ENCODE peak calls at places on chromosomes 11 and 22, in five cellular contexts. O is HCT116, W is neural progenitor cell, F is lower lobe of right lung, B is SJSA1. J is an unnamed sample.

GRCh38 chr22:50699754-50700386 is 27.2 kb downstream of the SHANK3 start:
- DNase-seq in F (peak; percentile 24), O (no peak), B (no peak), W (peak; percentile 62), J (peak; percentile 40)

GRCh38 chr22:31944700-31945477 is 554 bp downstream of the YWHAH start:
- DNase-seq in B (peak; percentile 55), F (peak; percentile 49), W (no peak), O (no peak), J (no peak)

GRCh38 chr11:1516273-1517067 is 29.9 kb upstream of the MOB2 start:
- DNase-seq in F (peak; percentile 30), W (no peak), B (no peak), O (no peak), J (peak; percentile 45)

GRCh38 chr22:46335201-46336118 is at the start of gene TRMU:
- DNase-seq in B (peak; percentile 84), O (peak; percentile 60), W (peak; percentile 95), F (peak; percentile 93), J (no peak)

GRCh38 chr11:28537822-28538221 is 429.6 kb downstream of the METTL15 start:
- DNase-seq in W (no peak), O (no peak), B (no peak), F (no peak), J (no peak)

GRCh38 chr11:128806496-128807261 is 60.4 kb downstream of the KCNJ1 start:
- DNase-seq in B (no peak), F (no peak), W (no peak), O (no peak), J (no peak)

GRCh38 chr22:26746311-26746710 is 88.9 kb downstream of the MIAT start:
- DNase-seq in B (no peak), O (no peak), W (no peak), F (no peak), J (no peak)

GRCh38 chr11:128860571-128861361 is 6.3 kb downstream of the KCNJ1 start:
- DNase-seq in W (no peak), O (no peak), F (no peak), B (peak; percentile 63), J (no peak)

GRCh38 chr11:131824766-131825165 is 454.4 kb downstream of the NTM start:
- DNase-seq in B (no peak), O (no peak), F (no peak), W (no peak), J (no peak)

GRCh38 chr11:62879554-62879953 is 1.1 kb upstream of the SLC3A2 start:
- DNase-seq in W (no peak), O (no peak), B (no peak), F (no peak), J (no peak)

GRCh38 chr11:2325719-2326118 is 23.9 kb downstream of the TSPAN32 start:
- DNase-seq in B (no peak), O (no peak), W (no peak), F (no peak), J (no peak)

GRCh38 chr11:34680918-34681554 is 60.1 kb downstream of the EHF start:
- DNase-seq in B (peak; percentile 82), F (no peak), O (peak; percentile 86), W (no peak), J (no peak)

GRCh38 chr22:38890377-38890776 is 18.4 kb upstream of the CBX6 start:
- DNase-seq in W (no peak), F (no peak), B (no peak), O (no peak), J (no peak)

GRCh38 chr11:93895106-93895862 is 44.9 kb upstream of the VSTM5 start:
- DNase-seq in F (no peak), B (no peak), W (peak; percentile 84), O (peak; percentile 59), J (no peak)

GRCh38 chr11:55572548-55572947 is 620 bp downstream of the OR4C16 start:
- DNase-seq in F (no peak), O (no peak), B (no peak), W (no peak), J (no peak)

GRCh38 chr11:96396637-96397036 is 6.8 kb downstream of the JRKL start:
- DNase-seq in O (no peak), F (no peak), B (no peak), W (no peak), J (no peak)

GRCh38 chr11:127950162-127950561 is 637.2 kb downstream of the ETS1 start:
- DNase-seq in B (no peak), W (no peak), O (no peak), F (no peak), J (no peak)

GRCh38 chr11:28673687-28674431 is 565.7 kb downstream of the METTL15 start:
- DNase-seq in B (no peak), O (peak; percentile 54), F (no peak), W (no peak), J (no peak)

GRCh38 chr11:111460340-111460739 is 51.8 kb downstream of the BTG4 start:
- DNase-seq in B (no peak), F (no peak), W (no peak), O (no peak), J (no peak)

GRCh38 chr22:22896601-22897000 is 9.0 kb downstream of the IGLL5 start:
- DNase-seq in B (no peak), W (no peak), O (no peak), F (no peak), J (no peak)

GRCh38 chr11:75429902-75430691 is 2.9 kb downstream of the KLHL35 start:
- DNase-seq in W (peak; percentile 87), B (peak; percentile 49), O (no peak), F (peak; percentile 85), J (no peak)

GRCh38 chr22:40385041-40385782 is 14.8 kb downstream of the SGSM3 start:
- DNase-seq in O (no peak), B (no peak), W (no peak), F (no peak), J (no peak)

GRCh38 chr11:1017269-1018005 is 19.1 kb downstream of the MUC6 start:
- DNase-seq in W (no peak), B (no peak), O (no peak), F (no peak), J (peak; percentile 89)

GRCh38 chr11:1777737-1778136 is 14.0 kb upstream of the CTSD start:
- DNase-seq in F (no peak), W (no peak), B (no peak), O (no peak), J (no peak)

GRCh38 chr22:45966320-45966891 is 10.6 kb downstream of the WNT7B start:
- DNase-seq in W (no peak), B (no peak), F (no peak), O (no peak), J (no peak)

DNA sequence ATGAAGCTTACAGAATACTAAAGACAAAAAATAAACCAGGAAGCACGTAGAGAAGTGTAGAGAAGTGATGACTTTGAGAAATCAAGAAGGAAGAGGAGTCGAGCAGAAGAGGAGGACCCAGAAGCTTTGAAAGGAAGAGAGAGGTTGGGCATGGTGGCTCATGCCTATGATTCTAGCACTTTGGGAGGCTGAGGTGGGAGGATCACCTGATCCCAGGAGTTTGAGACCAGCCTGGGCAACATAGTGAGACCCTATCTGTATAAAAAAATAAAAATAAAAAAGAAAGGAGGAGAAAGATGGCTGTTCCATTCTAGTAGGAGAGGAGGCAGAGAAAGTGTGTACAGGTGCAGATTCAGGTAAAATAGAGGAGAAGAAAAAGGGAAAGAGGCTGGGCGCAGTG is 17.2 kb upstream of the SYVN1 start:
- DNase-seq in F (no peak), W (no peak), B (no peak), O (no peak), J (no peak)
- H3K27ac ChIP-seq in F (peak overlapping the region; percentile 72), W (no peak overlapping the region), B (no peak overlapping the region), O (peak overlapping the region; percentile 89), J (no peak overlapping the region)

GRCh38 chr11:119048644-119049043 is 8.4 kb downstream of the HYOU1 start:
- DNase-seq in O (no peak), B (no peak), W (no peak), F (no peak), J (no peak)
- H3K27ac ChIP-seq in O (no peak overlapping the region), B (no peak overlapping the region), W (no peak overlapping the region), F (no peak overlapping the region), J (no peak overlapping the region)

DNA sequence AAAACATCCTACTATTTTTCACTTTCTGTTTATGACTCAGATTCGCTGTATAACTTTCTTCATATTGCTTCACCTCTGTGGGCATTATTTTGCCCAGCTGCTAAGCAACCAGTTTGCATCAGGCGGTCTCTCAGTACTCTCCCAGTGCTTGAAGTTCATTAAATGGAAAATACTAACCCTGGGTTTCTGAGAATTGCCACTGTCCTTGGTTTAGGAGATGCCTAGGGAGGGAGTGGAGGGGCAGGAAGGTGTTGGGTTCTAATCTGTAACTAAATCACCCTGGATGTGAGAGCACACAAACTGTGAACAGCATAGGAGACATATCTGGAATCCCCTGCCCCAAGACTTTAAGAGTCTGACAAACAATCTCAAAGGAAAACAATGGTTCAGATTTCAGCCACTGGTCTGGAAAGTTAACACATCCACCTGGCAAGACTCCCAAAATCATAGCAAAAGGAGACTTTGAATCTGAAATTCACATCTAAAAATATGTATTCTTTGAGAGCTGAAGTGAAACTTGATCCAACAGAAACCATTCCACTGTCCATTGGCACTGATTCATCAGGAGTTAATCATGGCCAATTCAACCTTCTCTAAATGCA is 540.0 kb downstream of the SOX6 start:
- DNase-seq in F (no peak), O (no peak), W (no peak), B (no peak), J (no peak)
- H3K27ac ChIP-seq in F (peak overlapping the region; percentile 68), O (no peak overlapping the region), W (no peak overlapping the region), B (peak overlapping the region; percentile 35), J (peak overlapping the region; percentile 83)

GRCh38 chr11:69050592-69051380 is 2.1 kb downstream of the TPCN2 start:
- DNase-seq in W (no peak), F (no peak), O (no peak), B (no peak), J (no peak)
- H3K27ac ChIP-seq in W (no peak overlapping the region), F (no peak overlapping the region), O (no peak overlapping the region), B (no peak overlapping the region), J (no peak overlapping the region)

DNA sequence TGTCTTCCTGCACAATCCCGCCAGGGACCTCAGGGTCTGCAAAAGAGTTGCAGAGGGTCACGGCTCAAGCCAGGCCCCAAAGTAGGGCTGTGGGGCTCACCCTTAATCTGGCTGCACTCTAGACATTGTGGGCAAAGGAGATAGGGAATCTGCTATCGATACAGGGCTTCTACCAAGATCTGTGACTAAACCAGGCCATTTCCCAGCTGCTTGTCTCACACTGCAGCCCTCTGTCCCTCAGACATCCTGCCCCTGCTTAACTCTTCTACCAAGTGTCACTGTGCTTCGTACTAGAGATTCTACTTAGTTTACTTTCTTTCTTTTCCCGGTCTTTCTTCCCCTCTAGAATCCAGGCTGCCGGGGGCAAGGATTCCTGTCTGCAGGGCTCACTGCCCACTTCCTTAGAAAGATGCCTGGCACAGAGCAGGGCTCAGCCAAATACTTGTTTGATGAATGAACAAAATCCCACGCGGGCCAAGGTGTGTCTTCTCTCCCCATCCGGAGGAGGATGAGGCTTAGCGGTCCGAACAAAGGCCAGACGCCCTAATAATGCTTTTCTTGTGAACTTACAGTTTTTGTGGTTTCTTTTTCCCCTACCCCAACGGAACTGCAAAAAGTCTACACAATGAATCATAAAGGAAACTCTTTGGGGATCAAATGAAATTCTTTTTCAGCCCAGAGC is 61.3 kb upstream of the ANO1 start:
- DNase-seq in F (no peak), W (no peak), O (peak; percentile 76), B (peak; percentile 96), J (peak; percentile 93)
- H3K27ac ChIP-seq in F (no peak overlapping the region), W (no peak overlapping the region), O (peak overlapping the region; percentile 57), B (peak overlapping the region; percentile 74), J (peak overlapping the region; percentile 97)

GRCh38 chr11:57823859-57824258 is 62.3 kb downstream of the CTNND1 start:
- DNase-seq in F (no peak), O (no peak), B (no peak), W (no peak), J (no peak)
- H3K27ac ChIP-seq in F (no peak overlapping the region), O (no peak overlapping the region), B (no peak overlapping the region), W (no peak overlapping the region), J (no peak overlapping the region)

GRCh38 chr11:65709661-65710060 is 2.4 kb upstream of the KAT5 start:
- DNase-seq in O (no peak), F (no peak), B (no peak), W (no peak), J (no peak)
- H3K27ac ChIP-seq in O (no peak overlapping the region), F (no peak overlapping the region), B (no peak overlapping the region), W (no peak overlapping the region), J (no peak overlapping the region)